ENCODE peak calls at places on chromosomes 6 and 20, in seven cellular contexts. One of them, this sample, is unnamed. For H3K4me1, the result is how much of the 10 kb centered on the place peaks cover.

GRCh38 chr20:37360515-37361115 is 14.7 kb downstream of the SRC start:
- DNase-seq in IMR-90: no peak
- DNase-seq in GM23248: no peak
- DNase-seq in body of pancreas: peak
- DNase-seq in mesendoderm: no peak
- DNase-seq in aorta: peak
- DNase-seq in heart left ventricle: no peak
- DNase-seq in this sample: peak

GRCh38 chr6:33761922-33762629 is 15.4 kb upstream of the IP6K3 start:
- DNase-seq in aorta: no peak
- DNase-seq in GM23248: peak
- DNase-seq in body of pancreas: peak
- DNase-seq in heart left ventricle: peak
- DNase-seq in IMR-90: peak
- DNase-seq in mesendoderm: peak
- DNase-seq in this sample: peak

GRCh38 chr20:19709635-19710335 is 48.3 kb upstream of the RIN2 start:
- DNase-seq in aorta: no peak
- DNase-seq in mesendoderm: no peak
- DNase-seq in heart left ventricle: no peak
- DNase-seq in body of pancreas: no peak
- DNase-seq in IMR-90: no peak
- DNase-seq in GM23248: no peak
- DNase-seq in this sample: no peak

GRCh38 chr6:12870033-12870432 is 153.5 kb downstream of the PHACTR1 start:
- DNase-seq in heart left ventricle: no peak
- DNase-seq in body of pancreas: no peak
- DNase-seq in aorta: no peak
- DNase-seq in GM23248: no peak
- DNase-seq in IMR-90: no peak
- DNase-seq in mesendoderm: no peak
- DNase-seq in this sample: no peak

GRCh38 chr6:1312444-1313363 is 806 bp downstream of the FOXQ1 start:
- DNase-seq in mesendoderm: peak
- DNase-seq in IMR-90: no peak
- DNase-seq in GM23248: peak
- DNase-seq in heart left ventricle: no peak
- DNase-seq in body of pancreas: peak
- DNase-seq in aorta: no peak
- DNase-seq in this sample: peak

GRCh38 chr6:89410231-89411018 is 1.6 kb downstream of the RRAGD start:
- DNase-seq in IMR-90: no peak
- DNase-seq in aorta: no peak
- DNase-seq in mesendoderm: no peak
- DNase-seq in GM23248: peak
- DNase-seq in body of pancreas: no peak
- DNase-seq in heart left ventricle: no peak
- DNase-seq in this sample: no peak

GRCh38 chr6:2257358-2257757 is 12.0 kb upstream of the GMDS start:
- DNase-seq in IMR-90: no peak
- DNase-seq in aorta: no peak
- DNase-seq in mesendoderm: no peak
- DNase-seq in GM23248: no peak
- DNase-seq in heart left ventricle: peak
- DNase-seq in body of pancreas: no peak
- DNase-seq in this sample: no peak

GRCh38 chr6:71419954-71420692 is 131.5 kb downstream of the OGFRL1 start:
- DNase-seq in mesendoderm: peak
- DNase-seq in GM23248: peak
- DNase-seq in aorta: peak
- DNase-seq in IMR-90: peak
- DNase-seq in body of pancreas: peak
- DNase-seq in heart left ventricle: peak
- DNase-seq in this sample: no peak

GRCh38 chr20:20492521-20493334 is 124.8 kb downstream of the INSM1 start:
- DNase-seq in IMR-90: no peak
- DNase-seq in GM23248: no peak
- DNase-seq in aorta: no peak
- DNase-seq in body of pancreas: peak
- DNase-seq in heart left ventricle: no peak
- DNase-seq in mesendoderm: peak
- DNase-seq in this sample: no peak

GRCh38 chr6:107196143-107196542 is 80.8 kb upstream of the BEND3 start:
- DNase-seq in IMR-90: no peak
- DNase-seq in heart left ventricle: no peak
- DNase-seq in aorta: no peak
- DNase-seq in body of pancreas: no peak
- DNase-seq in mesendoderm: no peak
- DNase-seq in GM23248: no peak
- DNase-seq in this sample: no peak

GRCh38 chr20:63712191-63712590 is 4.4 kb downstream of the ZGPAT start:
- DNase-seq in aorta: no peak
- DNase-seq in IMR-90: no peak
- DNase-seq in mesendoderm: no peak
- DNase-seq in body of pancreas: no peak
- DNase-seq in GM23248: no peak
- DNase-seq in heart left ventricle: no peak
- DNase-seq in this sample: no peak

GRCh38 chr6:108277831-108278230 is 17.0 kb upstream of the SNX3 start:
- DNase-seq in GM23248: no peak
- DNase-seq in heart left ventricle: no peak
- DNase-seq in mesendoderm: no peak
- DNase-seq in aorta: no peak
- DNase-seq in IMR-90: no peak
- DNase-seq in body of pancreas: no peak
- DNase-seq in this sample: no peak

GRCh38 chr20:1423625-1424106 is 30.8 kb upstream of the FKBP1A start:
- DNase-seq in aorta: no peak
- DNase-seq in mesendoderm: peak
- DNase-seq in body of pancreas: peak
- DNase-seq in heart left ventricle: no peak
- DNase-seq in IMR-90: peak
- DNase-seq in GM23248: peak
- DNase-seq in this sample: peak

GRCh38 chr20:53827996-53828672 is 234.5 kb upstream of the ZNF217 start:
- DNase-seq in GM23248: peak
- DNase-seq in heart left ventricle: no peak
- DNase-seq in body of pancreas: peak
- DNase-seq in aorta: no peak
- DNase-seq in IMR-90: peak
- DNase-seq in mesendoderm: peak
- DNase-seq in this sample: no peak

GRCh38 chr6:10720229-10720959 is 2.5 kb upstream of the TMEM14C start:
- DNase-seq in heart left ventricle: peak
- DNase-seq in GM23248: peak
- DNase-seq in body of pancreas: peak
- DNase-seq in aorta: peak
- DNase-seq in IMR-90: peak
- DNase-seq in mesendoderm: no peak
- DNase-seq in this sample: no peak

GRCh38 chr6:101435028-101435427 is 41.5 kb downstream of the GRIK2 start:
- DNase-seq in aorta: no peak
- DNase-seq in body of pancreas: no peak
- DNase-seq in heart left ventricle: no peak
- DNase-seq in mesendoderm: no peak
- DNase-seq in GM23248: no peak
- DNase-seq in IMR-90: no peak
- DNase-seq in this sample: no peak

GRCh38 chr6:125558907-125559306 is 190.5 kb upstream of the HEY2 start:
- DNase-seq in mesendoderm: peak
- DNase-seq in IMR-90: no peak
- DNase-seq in aorta: no peak
- DNase-seq in body of pancreas: no peak
- DNase-seq in GM23248: no peak
- DNase-seq in heart left ventricle: no peak
- DNase-seq in this sample: peak

GRCh38 chr6:168053086-168053956 is 25.7 kb downstream of the FRMD1 start:
- DNase-seq in IMR-90: no peak
- DNase-seq in GM23248: no peak
- DNase-seq in aorta: no peak
- DNase-seq in mesendoderm: no peak
- DNase-seq in heart left ventricle: no peak
- DNase-seq in body of pancreas: no peak
- DNase-seq in this sample: no peak

GRCh38 chr20:33298391-33298790 is 15.4 kb downstream of the BPIFB1 start:
- DNase-seq in IMR-90: no peak
- DNase-seq in aorta: no peak
- DNase-seq in GM23248: peak
- DNase-seq in body of pancreas: no peak
- DNase-seq in heart left ventricle: no peak
- DNase-seq in mesendoderm: peak
- DNase-seq in this sample: peak

GRCh38 chr6:56570434-56571359 is 72.0 kb downstream of the DST start:
- DNase-seq in mesendoderm: peak
- DNase-seq in heart left ventricle: no peak
- DNase-seq in body of pancreas: no peak
- DNase-seq in aorta: no peak
- DNase-seq in IMR-90: peak
- DNase-seq in GM23248: peak
- DNase-seq in this sample: no peak

GRCh38 chr6:18263561-18264337 is 581 bp downstream of the DEK start:
- DNase-seq in aorta: peak
- DNase-seq in IMR-90: no peak
- DNase-seq in heart left ventricle: peak
- DNase-seq in mesendoderm: no peak
- DNase-seq in GM23248: peak
- DNase-seq in body of pancreas: peak
- DNase-seq in this sample: no peak

GRCh38 chr20:17938889-17939619 is 29.5 kb downstream of the SNX5 start:
- DNase-seq in heart left ventricle: peak
- DNase-seq in GM23248: peak
- DNase-seq in body of pancreas: peak
- DNase-seq in mesendoderm: peak
- DNase-seq in aorta: peak
- DNase-seq in IMR-90: peak
- DNase-seq in this sample: peak
- H3K27ac ChIP-seq in heart left ventricle: no peak
- H3K27ac ChIP-seq in GM23248: no peak
- H3K27ac ChIP-seq in body of pancreas: no peak
- H3K27ac ChIP-seq in mesendoderm: no peak
- H3K27ac ChIP-seq in aorta: no peak
- H3K27ac ChIP-seq in IMR-90: no peak
- H3K27ac ChIP-seq in this sample: no peak

DNA sequence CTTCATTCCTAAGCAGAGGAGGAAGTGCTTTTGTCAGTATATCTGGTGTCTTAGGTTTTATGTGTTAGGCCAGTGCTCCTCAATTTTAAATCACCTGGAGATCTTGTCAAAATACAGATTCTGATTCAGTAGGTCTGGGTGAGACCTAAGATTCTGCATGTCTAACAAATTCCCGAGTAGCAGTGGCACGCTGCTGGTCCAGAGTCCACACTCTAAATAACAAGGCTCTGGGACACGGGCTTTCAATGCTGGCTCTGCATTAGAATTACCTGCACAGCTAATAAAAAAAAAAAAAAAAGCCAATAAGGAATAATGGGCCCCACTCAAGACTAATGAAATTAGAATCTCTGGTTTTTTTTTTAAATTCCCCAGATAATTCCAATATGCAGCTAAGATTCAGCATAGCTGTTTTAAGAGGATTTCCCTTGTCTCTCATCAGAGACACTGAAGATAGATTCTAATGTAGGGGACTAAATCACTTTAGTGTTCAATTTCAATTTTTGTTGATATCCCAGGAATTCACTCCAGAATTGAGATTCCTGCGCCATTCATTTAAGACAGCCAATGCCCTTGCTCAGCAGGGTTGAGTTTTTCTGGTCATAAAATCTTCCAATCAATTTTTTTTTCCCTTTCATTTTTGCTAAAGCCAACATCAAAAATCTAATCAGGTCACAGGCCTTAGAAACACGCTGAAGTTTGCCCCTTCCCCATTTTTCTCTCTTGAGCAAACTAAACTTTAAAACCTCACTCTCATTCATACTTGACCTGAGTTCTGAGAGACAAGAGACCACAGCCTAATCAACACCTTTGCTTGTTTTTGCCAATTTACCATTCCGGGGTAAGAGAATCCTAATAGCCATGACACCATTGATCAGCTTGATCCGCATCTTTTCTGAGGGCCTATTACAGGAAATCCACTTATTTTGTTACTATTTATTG is 2.4 kb downstream of the TDP2 start:
- DNase-seq in GM23248: no peak
- DNase-seq in heart left ventricle: no peak
- DNase-seq in IMR-90: no peak
- DNase-seq in aorta: no peak
- DNase-seq in body of pancreas: no peak
- DNase-seq in mesendoderm: no peak
- DNase-seq in this sample: no peak
- H3K4me3 ChIP-seq in GM23248: peak
- H3K4me3 ChIP-seq in heart left ventricle: no peak
- H3K4me3 ChIP-seq in IMR-90: no peak
- H3K4me3 ChIP-seq in aorta: no peak
- H3K4me3 ChIP-seq in body of pancreas: no peak
- H3K4me3 ChIP-seq in mesendoderm: no peak
- H3K4me3 ChIP-seq in this sample: peak

GRCh38 chr20:41290804-41291389 is 26.6 kb downstream of the ZHX3 start:
- DNase-seq in GM23248: no peak
- DNase-seq in aorta: no peak
- DNase-seq in mesendoderm: no peak
- DNase-seq in body of pancreas: no peak
- DNase-seq in heart left ventricle: no peak
- DNase-seq in IMR-90: no peak
- DNase-seq in this sample: no peak

DNA sequence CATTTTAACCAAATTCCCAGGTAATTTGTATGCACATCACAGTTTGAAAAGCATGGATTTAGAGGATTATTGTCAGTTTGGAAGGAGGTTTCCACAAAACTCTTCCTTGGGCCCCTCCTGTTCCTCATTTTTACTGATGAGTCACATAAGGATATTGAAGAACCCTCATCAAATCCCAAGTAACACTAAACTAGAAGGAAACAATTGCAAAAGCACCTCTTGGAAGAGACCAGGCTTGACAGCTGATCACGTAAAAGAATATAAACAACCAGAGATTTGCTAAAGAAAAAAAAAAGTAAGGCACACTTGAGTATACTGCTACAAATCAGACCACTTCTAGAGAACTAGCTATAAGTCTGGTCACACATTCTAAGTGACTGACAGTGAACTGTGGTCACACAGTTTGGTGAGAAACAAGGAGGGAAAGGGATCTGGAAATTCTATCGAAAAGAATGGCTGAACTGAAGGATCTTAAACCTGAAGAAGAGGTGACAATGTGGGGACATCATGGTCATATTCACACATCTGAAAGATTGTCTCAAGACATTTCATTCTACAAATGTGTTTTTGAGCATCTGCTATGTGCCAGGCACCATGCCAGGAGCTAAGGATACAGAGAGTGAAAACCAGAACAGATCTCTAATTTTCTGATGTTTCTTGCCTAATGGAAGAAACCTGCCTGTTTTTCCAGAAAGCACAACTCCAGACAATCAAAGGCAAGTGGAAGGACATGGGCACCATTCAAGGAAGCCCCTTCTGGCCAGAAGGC is 24.1 kb downstream of the ZHX3 start:
- DNase-seq in heart left ventricle: no peak
- DNase-seq in aorta: no peak
- DNase-seq in GM23248: peak
- DNase-seq in IMR-90: peak
- DNase-seq in mesendoderm: no peak
- DNase-seq in body of pancreas: no peak
- DNase-seq in this sample: no peak
- H3K4me1 ChIP-seq in heart left ventricle: under half
- H3K4me1 ChIP-seq in aorta: under half
- H3K4me1 ChIP-seq in GM23248: under half
- H3K4me1 ChIP-seq in IMR-90: under half
- H3K4me1 ChIP-seq in mesendoderm: under half
- H3K4me1 ChIP-seq in body of pancreas: under half
- H3K4me1 ChIP-seq in this sample: under half

GRCh38 chr6:139311826-139312225 is 20.0 kb upstream of the TXLNB start:
- DNase-seq in aorta: no peak
- DNase-seq in body of pancreas: no peak
- DNase-seq in IMR-90: peak
- DNase-seq in heart left ventricle: no peak
- DNase-seq in GM23248: no peak
- DNase-seq in mesendoderm: no peak
- DNase-seq in this sample: no peak
- H3K27ac ChIP-seq in aorta: no peak
- H3K27ac ChIP-seq in body of pancreas: no peak
- H3K27ac ChIP-seq in IMR-90: no peak
- H3K27ac ChIP-seq in heart left ventricle: no peak
- H3K27ac ChIP-seq in GM23248: no peak
- H3K27ac ChIP-seq in mesendoderm: no peak
- H3K27ac ChIP-seq in this sample: no peak